ENCODE peak calls at places on chromosome 3, in seven cellular contexts. N, F, U, Z, G, D and Y are unnamed samples.
A peak's percentile ranks its signal among the peaks of the same experiment; 100 is the strongest.

GRCh38 chr3:177286034-177286433 is 88.8 kb upstream of the TBL1XR1 start:
- DNase-seq in D (no peak), N (no peak), Z (peak; percentile 19), F (no peak), U (no peak), G (no peak), Y (peak; percentile 95)

GRCh38 chr3:122918576-122919290 is 108.8 kb downstream of the SEMA5B start:
- DNase-seq in Z (peak; percentile 37), D (no peak), N (peak; percentile 29), F (peak; percentile 31), U (no peak), G (no peak), Y (no peak)

GRCh38 chr3:141279074-141279945 is 47.7 kb downstream of the PXYLP1 start:
- DNase-seq in D (no peak), G (peak; percentile 38), F (no peak), N (no peak), Z (no peak), U (no peak), Y (peak; percentile 52)

GRCh38 chr3:45087155-45087554 is 59.0 kb downstream of the CDCP1 start:
- DNase-seq in F (no peak), D (no peak), G (no peak), N (no peak), U (no peak), Z (no peak), Y (no peak)

GRCh38 chr3:13318626-13319470 is 101.3 kb downstream of the NUP210 start:
- DNase-seq in N (no peak), Z (no peak), D (no peak), G (no peak), U (no peak), F (no peak), Y (no peak)

GRCh38 chr3:186413615-186414415 is 51.8 kb upstream of the DGKG start:
- DNase-seq in U (peak; percentile 28), G (peak; percentile 40), Z (peak; percentile 24), F (no peak), D (peak; percentile 16), N (peak; percentile 87), Y (peak; percentile 26)

GRCh38 chr3:129224984-129225393 is 24.4 kb upstream of the COPG1 start:
- DNase-seq in N (peak; percentile 91), Z (peak; percentile 86), U (peak; percentile 22), G (peak; percentile 69), F (peak; percentile 89), D (peak; percentile 23), Y (peak; percentile 64)

GRCh38 chr3:36372534-36372935 is 7.8 kb upstream of the STAC start:
- DNase-seq in G (no peak), D (no peak), F (no peak), U (no peak), N (no peak), Z (no peak), Y (no peak)

GRCh38 chr3:171461087-171461917 is 1.1 kb upstream of the TNIK start:
- DNase-seq in G (no peak), D (peak; percentile 31), U (peak; percentile 46), F (no peak), N (no peak), Z (no peak), Y (peak; percentile 86)

GRCh38 chr3:42025388-42026138 is 63.7 kb upstream of the ULK4 start:
- DNase-seq in N (peak; percentile 94), D (peak; percentile 20), Z (peak; percentile 67), G (peak; percentile 81), U (no peak), F (peak; percentile 94), Y (peak; percentile 74)

GRCh38 chr3:16419640-16420039 is 93.9 kb downstream of the RFTN1 start:
- DNase-seq in N (no peak), F (no peak), U (no peak), G (no peak), D (no peak), Z (no peak), Y (no peak)

GRCh38 chr3:37696661-37697060 is 165.0 kb upstream of the CTDSPL start:
- DNase-seq in F (no peak), N (no peak), G (no peak), D (no peak), U (no peak), Z (no peak), Y (no peak)

GRCh38 chr3:182671942-182672341 is 121.4 kb upstream of the ATP11B start:
- DNase-seq in N (no peak), G (peak; percentile 17), F (no peak), Z (no peak), D (no peak), U (no peak), Y (peak; percentile 4)